ENCODE peak calls at places on chromosomes 6 and 20, in six cellular contexts. C, G, O, Q, X and I are unnamed samples.

GRCh38 chr20:61251529-61252393 is at the start of gene CDH4:
- DNase-seq in C (no peak), G (no peak), O (no peak), Q (no peak), X (no peak), I (peak; percentile 93)

GRCh38 chr20:39356913-39357312 is 394.8 kb downstream of the DHX35 start:
- DNase-seq in C (no peak), G (no peak), O (no peak), Q (no peak), X (no peak), I (no peak)

GRCh38 chr20:32965581-32966373 is 38.5 kb downstream of the SUN5 start:
- DNase-seq in C (no peak), G (no peak), O (no peak), Q (peak; percentile 48), X (no peak), I (peak; percentile 7)

GRCh38 chr6:19322691-19323470 is 514.3 kb upstream of the ID4 start:
- DNase-seq in C (no peak), G (no peak), O (no peak), Q (no peak), X (no peak), I (no peak)

GRCh38 chr6:137859025-137859424 is 8.0 kb upstream of the TNFAIP3 start:
- DNase-seq in C (no peak), G (no peak), O (no peak), Q (no peak), X (no peak), I (no peak)

GRCh38 chr6:112563368-112563767 is 216.2 kb downstream of the RFPL4B start:
- DNase-seq in C (no peak), G (no peak), O (no peak), Q (no peak), X (peak; percentile 72), I (peak; percentile 10)

GRCh38 chr6:80457044-80457933 is 350.8 kb downstream of the BCKDHB start:
- DNase-seq in C (no peak), G (no peak), O (peak; percentile 44), Q (peak; percentile 59), X (peak; percentile 98), I (no peak)

GRCh38 chr6:152975204-152975915 is 7.5 kb downstream of the FBXO5 start:
- DNase-seq in C (no peak), G (no peak), O (no peak), Q (no peak), X (no peak), I (no peak)

GRCh38 chr6:128882991-128883571 is at the start of gene LAMA2:
- DNase-seq in C (no peak), G (no peak), O (peak; percentile 88), Q (peak; percentile 60), X (peak; percentile 55), I (peak; percentile 80)

GRCh38 chr6:92810913-92811312 is 608.4 kb downstream of the EPHA7 start:
- DNase-seq in C (no peak), G (peak; percentile 56), O (no peak), Q (no peak), X (peak; percentile 27), I (peak; percentile 58)

GRCh38 chr20:43914697-43915208 is at the start of gene TOX2:
- DNase-seq in C (peak; percentile 47), G (no peak), O (peak; percentile 48), Q (peak; percentile 73), X (no peak), I (peak; percentile 94)

GRCh38 chr6:163886394-163886793 is 471.9 kb downstream of the QKI start:
- DNase-seq in C (no peak), G (no peak), O (no peak), Q (no peak), X (no peak), I (no peak)

GRCh38 chr6:56643379-56644089 is 845 bp upstream of the DST start:
- DNase-seq in C (no peak), G (no peak), O (no peak), Q (no peak), X (no peak), I (no peak)

GRCh38 chr20:41418031-41418430 is 51.4 kb upstream of the EMILIN3 start:
- DNase-seq in C (no peak), G (no peak), O (no peak), Q (no peak), X (no peak), I (no peak)

GRCh38 chr6:3706547-3707467 is 44.7 kb downstream of the PXDC1 start:
- DNase-seq in C (no peak), G (no peak), O (no peak), Q (no peak), X (peak; percentile 18), I (no peak)

GRCh38 chr20:58906894-58907293 is 54.4 kb downstream of the GNAS start:
- DNase-seq in C (no peak), G (no peak), O (no peak), Q (no peak), X (peak; percentile 79), I (no peak)

GRCh38 chr6:22828179-22829062 is 259.1 kb downstream of the HDGFL1 start:
- DNase-seq in C (no peak), G (peak; percentile 80), O (no peak), Q (no peak), X (peak; percentile 97), I (peak; percentile 69)

GRCh38 chr20:24650091-24650490 is 180.7 kb downstream of the SYNDIG1 start:
- DNase-seq in C (no peak), G (no peak), O (no peak), Q (no peak), X (peak; percentile 89), I (no peak)

GRCh38 chr6:71642793-71643192 is 243.6 kb upstream of the RIMS1 start:
- DNase-seq in C (no peak), G (no peak), O (no peak), Q (no peak), X (no peak), I (no peak)

GRCh38 chr6:71642120-71642519 is 244.2 kb upstream of the RIMS1 start:
- DNase-seq in C (no peak), G (no peak), O (no peak), Q (no peak), X (no peak), I (no peak)

GRCh38 chr6:71649893-71650292 is 236.5 kb upstream of the RIMS1 start:
- DNase-seq in C (no peak), G (no peak), O (no peak), Q (no peak), X (no peak), I (no peak)

GRCh38 chr6:71645299-71645698 is 241.1 kb upstream of the RIMS1 start:
- DNase-seq in C (no peak), G (no peak), O (no peak), Q (no peak), X (no peak), I (no peak)
- H3K4me3 ChIP-seq in C (no peak overlapping the region), G (no peak overlapping the region), O (no peak overlapping the region), Q (no peak overlapping the region), X (no peak overlapping the region), I (no peak overlapping the region)

DNA sequence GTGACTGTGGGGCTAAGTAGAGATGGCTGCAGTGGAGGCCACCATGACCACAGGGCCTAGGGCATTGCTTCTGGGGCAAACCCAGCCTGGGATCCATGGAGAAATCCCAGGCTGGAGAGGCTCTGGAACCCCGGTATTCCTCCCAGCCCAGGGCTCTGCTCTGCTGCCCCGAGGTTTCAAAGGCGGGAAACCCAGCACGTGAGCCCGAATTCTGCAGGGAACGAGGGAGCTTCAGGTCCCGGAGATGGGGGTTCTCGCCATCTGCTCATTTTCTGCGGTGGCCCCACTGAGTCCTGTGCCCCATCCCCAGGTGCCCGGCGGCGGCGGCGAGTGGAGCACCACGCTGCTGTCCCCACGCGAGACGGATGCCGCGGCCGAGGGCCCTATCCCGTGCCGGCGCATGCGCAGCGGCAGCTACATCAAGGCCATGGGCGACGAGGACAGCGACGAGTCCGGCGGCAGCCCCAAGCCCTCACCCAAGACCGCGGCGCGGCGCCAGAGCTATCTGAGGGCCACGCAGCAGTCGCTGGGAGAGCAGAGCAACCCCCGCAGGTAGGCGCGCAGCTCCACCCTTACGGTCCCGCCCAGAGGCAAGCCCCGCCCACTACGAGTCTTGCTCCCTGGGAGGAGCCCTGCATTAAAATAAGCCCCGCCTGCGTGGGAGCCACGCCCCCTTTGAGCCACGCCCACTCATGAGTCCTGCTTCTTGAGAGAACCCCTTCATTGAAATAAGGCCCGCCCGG is 105.3 kb upstream of the MYL9 start:
- DNase-seq in C (peak; percentile 73), G (peak; percentile 50), O (peak; percentile 78), Q (peak; percentile 91), X (peak; percentile 21), I (peak; percentile 97)
- H3K4me3 ChIP-seq in C (no peak overlapping the region), G (no peak overlapping the region), O (peak overlapping the region; percentile 16), Q (peak overlapping the region; percentile 51), X (peak overlapping the region; percentile 46), I (peak overlapping the region; percentile 46)

GRCh38 chr20:21516180-21516567 is 2.3 kb upstream of the NKX2-2 start:
- DNase-seq in C (no peak), G (no peak), O (no peak), Q (peak; percentile 27), X (no peak), I (no peak)
- H3K4me3 ChIP-seq in C (no peak overlapping the region), G (no peak overlapping the region), O (no peak overlapping the region), Q (no peak overlapping the region), X (no peak overlapping the region), I (no peak overlapping the region)

DNA sequence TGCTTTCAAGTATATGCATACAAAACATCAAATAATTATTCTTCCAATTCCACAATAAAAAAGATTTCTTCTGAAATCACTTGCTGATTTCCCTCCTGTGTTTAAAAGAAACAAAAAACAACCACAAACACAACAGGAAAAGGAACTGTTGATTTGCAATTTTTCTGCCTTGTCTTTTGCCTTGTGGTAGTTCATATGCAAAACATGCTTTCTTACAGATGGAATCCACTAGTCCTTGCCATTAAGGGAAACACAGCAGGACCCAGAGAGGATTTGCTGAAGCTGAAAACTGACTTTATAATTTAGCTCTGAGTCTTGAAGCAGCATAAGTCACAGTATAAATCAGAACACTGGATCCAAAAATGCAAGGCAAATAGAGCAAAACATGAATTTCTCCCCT is 328.7 kb downstream of the PHF3 start:
- DNase-seq in C (no peak), G (no peak), O (no peak), Q (no peak), X (no peak), I (peak; percentile 14)
- H3K4me3 ChIP-seq in C (no peak overlapping the region), G (no peak overlapping the region), O (no peak overlapping the region), Q (no peak overlapping the region), X (no peak overlapping the region), I (no peak overlapping the region)

DNA sequence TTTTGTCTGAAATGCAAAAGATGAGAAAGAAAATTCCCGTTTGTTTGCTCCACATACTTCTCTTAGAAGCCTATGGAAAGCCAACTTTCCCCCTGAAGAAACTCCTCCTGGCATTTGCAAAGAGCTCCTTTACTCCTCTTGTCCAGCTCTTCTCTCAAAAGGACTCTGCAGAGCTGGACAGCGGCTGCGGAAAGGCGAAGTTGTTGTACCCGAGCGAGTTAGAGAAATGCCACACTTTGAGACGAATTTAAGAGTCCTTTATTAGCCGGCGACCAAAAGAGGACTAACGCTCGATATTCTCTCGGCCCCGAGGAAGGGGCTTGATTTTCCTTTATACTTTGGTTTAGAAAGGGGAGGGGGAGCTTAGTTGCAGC is 157.8 kb downstream of the TRIM27 start:
- DNase-seq in C (no peak), G (no peak), O (no peak), Q (no peak), X (no peak), I (no peak)
- H3K4me3 ChIP-seq in C (no peak overlapping the region), G (no peak overlapping the region), O (no peak overlapping the region), Q (no peak overlapping the region), X (no peak overlapping the region), I (peak overlapping the region; percentile 10)

GRCh38 chr6:29631209-29631810 is 1.7 kb downstream of the GABBR1 start:
- DNase-seq in C (no peak), G (no peak), O (no peak), Q (no peak), X (peak; percentile 34), I (peak; percentile 74)
- H3K4me3 ChIP-seq in C (peak overlapping the region; percentile 66), G (no peak overlapping the region), O (no peak overlapping the region), Q (no peak overlapping the region), X (peak overlapping the region; percentile 20), I (peak overlapping the region; percentile 81)